ENCODE peak calls at places on chromosomes 13 and 19, in nine cellular contexts. One of them, this sample, is unnamed.

GRCh38 chr19:49801966-49802661 is 11.0 kb downstream of the FUZ start:
- DNase-seq in fibroblast of lung: peak; percentile 89
- DNase-seq in cardiac muscle cell: peak; percentile 92
- DNase-seq in stimulated activated CD4-positive, alpha-beta T cell treated with anti-CD3 and anti-CD28 coated beads, Interleukin-4, amount 100 ng/mL, for 4 hours: no peak
- DNase-seq in islet precursor cell: peak; percentile 88
- DNase-seq in activated CD4-positive, CD25-positive, alpha-beta regulatory T cell treated with anti-CD3 and anti-CD28 coated beads, Interleukin-2, amount 50 U/mL, for 16 hours: no peak
- DNase-seq in cerebellar cortex: peak; percentile 97
- DNase-seq in EL: peak; percentile 38
- DNase-seq in T-helper 2 cell treated with Interferon-gamma antibody and Interleukin-4, amounts not matched to agents 5 μg/mL and 100 μg/mL, for 36 hours: no peak
- DNase-seq in this sample: peak; percentile 95

GRCh38 chr19:32200312-32201038 is 144.9 kb upstream of the ZNF507 start:
- DNase-seq in activated CD4-positive, CD25-positive, alpha-beta regulatory T cell treated with anti-CD3 and anti-CD28 coated beads, Interleukin-2, amount 50 U/mL, for 16 hours: no peak
- DNase-seq in fibroblast of lung: no peak
- DNase-seq in cerebellar cortex: peak; percentile 5
- DNase-seq in T-helper 2 cell treated with Interferon-gamma antibody and Interleukin-4, amounts not matched to agents 5 μg/mL and 100 μg/mL, for 36 hours: no peak
- DNase-seq in cardiac muscle cell: no peak
- DNase-seq in stimulated activated CD4-positive, alpha-beta T cell treated with anti-CD3 and anti-CD28 coated beads, Interleukin-4, amount 100 ng/mL, for 4 hours: no peak
- DNase-seq in islet precursor cell: peak; percentile 42
- DNase-seq in EL: no peak
- DNase-seq in this sample: no peak

GRCh38 chr19:2221250-2221831 is 14.8 kb downstream of the PLEKHJ1 start:
- DNase-seq in T-helper 2 cell treated with Interferon-gamma antibody and Interleukin-4, amounts not matched to agents 5 μg/mL and 100 μg/mL, for 36 hours: no peak
- DNase-seq in stimulated activated CD4-positive, alpha-beta T cell treated with anti-CD3 and anti-CD28 coated beads, Interleukin-4, amount 100 ng/mL, for 4 hours: no peak
- DNase-seq in EL: peak; percentile 65
- DNase-seq in activated CD4-positive, CD25-positive, alpha-beta regulatory T cell treated with anti-CD3 and anti-CD28 coated beads, Interleukin-2, amount 50 U/mL, for 16 hours: no peak
- DNase-seq in cardiac muscle cell: no peak
- DNase-seq in islet precursor cell: no peak
- DNase-seq in fibroblast of lung: peak; percentile 84
- DNase-seq in cerebellar cortex: no peak
- DNase-seq in this sample: no peak

GRCh38 chr19:48249502-48250014 is 6.2 kb downstream of the CARD8 start:
- DNase-seq in cardiac muscle cell: no peak
- DNase-seq in cerebellar cortex: no peak
- DNase-seq in activated CD4-positive, CD25-positive, alpha-beta regulatory T cell treated with anti-CD3 and anti-CD28 coated beads, Interleukin-2, amount 50 U/mL, for 16 hours: peak; percentile 48
- DNase-seq in islet precursor cell: no peak
- DNase-seq in fibroblast of lung: no peak
- DNase-seq in stimulated activated CD4-positive, alpha-beta T cell treated with anti-CD3 and anti-CD28 coated beads, Interleukin-4, amount 100 ng/mL, for 4 hours: peak; percentile 75
- DNase-seq in T-helper 2 cell treated with Interferon-gamma antibody and Interleukin-4, amounts not matched to agents 5 μg/mL and 100 μg/mL, for 36 hours: peak; percentile 80
- DNase-seq in EL: no peak
- DNase-seq in this sample: no peak

GRCh38 chr13:69108486-69108885 is 999.1 kb upstream of the ATXN8OS start:
- DNase-seq in stimulated activated CD4-positive, alpha-beta T cell treated with anti-CD3 and anti-CD28 coated beads, Interleukin-4, amount 100 ng/mL, for 4 hours: no peak
- DNase-seq in islet precursor cell: no peak
- DNase-seq in cerebellar cortex: no peak
- DNase-seq in activated CD4-positive, CD25-positive, alpha-beta regulatory T cell treated with anti-CD3 and anti-CD28 coated beads, Interleukin-2, amount 50 U/mL, for 16 hours: no peak
- DNase-seq in cardiac muscle cell: no peak
- DNase-seq in T-helper 2 cell treated with Interferon-gamma antibody and Interleukin-4, amounts not matched to agents 5 μg/mL and 100 μg/mL, for 36 hours: no peak
- DNase-seq in EL: no peak
- DNase-seq in fibroblast of lung: no peak
- DNase-seq in this sample: no peak

GRCh38 chr19:39795001-39795400 is 16.3 kb downstream of the LEUTX start:
- DNase-seq in islet precursor cell: no peak
- DNase-seq in activated CD4-positive, CD25-positive, alpha-beta regulatory T cell treated with anti-CD3 and anti-CD28 coated beads, Interleukin-2, amount 50 U/mL, for 16 hours: no peak
- DNase-seq in T-helper 2 cell treated with Interferon-gamma antibody and Interleukin-4, amounts not matched to agents 5 μg/mL and 100 μg/mL, for 36 hours: no peak
- DNase-seq in cerebellar cortex: no peak
- DNase-seq in stimulated activated CD4-positive, alpha-beta T cell treated with anti-CD3 and anti-CD28 coated beads, Interleukin-4, amount 100 ng/mL, for 4 hours: no peak
- DNase-seq in EL: no peak
- DNase-seq in fibroblast of lung: no peak
- DNase-seq in cardiac muscle cell: no peak
- DNase-seq in this sample: no peak

GRCh38 chr13:105634059-105634458 is 901.4 kb downstream of the EFNB2 start:
- DNase-seq in cardiac muscle cell: no peak
- DNase-seq in stimulated activated CD4-positive, alpha-beta T cell treated with anti-CD3 and anti-CD28 coated beads, Interleukin-4, amount 100 ng/mL, for 4 hours: no peak
- DNase-seq in activated CD4-positive, CD25-positive, alpha-beta regulatory T cell treated with anti-CD3 and anti-CD28 coated beads, Interleukin-2, amount 50 U/mL, for 16 hours: no peak
- DNase-seq in cerebellar cortex: no peak
- DNase-seq in islet precursor cell: no peak
- DNase-seq in EL: peak; percentile 20
- DNase-seq in fibroblast of lung: peak; percentile 11
- DNase-seq in T-helper 2 cell treated with Interferon-gamma antibody and Interleukin-4, amounts not matched to agents 5 μg/mL and 100 μg/mL, for 36 hours: no peak
- DNase-seq in this sample: peak; percentile 44

GRCh38 chr19:52987221-52987620 is 24.5 kb upstream of the ZNF816 start:
- DNase-seq in activated CD4-positive, CD25-positive, alpha-beta regulatory T cell treated with anti-CD3 and anti-CD28 coated beads, Interleukin-2, amount 50 U/mL, for 16 hours: no peak
- DNase-seq in stimulated activated CD4-positive, alpha-beta T cell treated with anti-CD3 and anti-CD28 coated beads, Interleukin-4, amount 100 ng/mL, for 4 hours: no peak
- DNase-seq in islet precursor cell: no peak
- DNase-seq in cerebellar cortex: peak; percentile 98
- DNase-seq in EL: no peak
- DNase-seq in T-helper 2 cell treated with Interferon-gamma antibody and Interleukin-4, amounts not matched to agents 5 μg/mL and 100 μg/mL, for 36 hours: no peak
- DNase-seq in cardiac muscle cell: no peak
- DNase-seq in fibroblast of lung: no peak
- DNase-seq in this sample: no peak

GRCh38 chr13:49681837-49682236 is 9.4 kb downstream of the EBPL start:
- DNase-seq in cardiac muscle cell: no peak
- DNase-seq in stimulated activated CD4-positive, alpha-beta T cell treated with anti-CD3 and anti-CD28 coated beads, Interleukin-4, amount 100 ng/mL, for 4 hours: no peak
- DNase-seq in islet precursor cell: no peak
- DNase-seq in fibroblast of lung: peak; percentile 15
- DNase-seq in EL: peak; percentile 18
- DNase-seq in activated CD4-positive, CD25-positive, alpha-beta regulatory T cell treated with anti-CD3 and anti-CD28 coated beads, Interleukin-2, amount 50 U/mL, for 16 hours: no peak
- DNase-seq in cerebellar cortex: no peak
- DNase-seq in T-helper 2 cell treated with Interferon-gamma antibody and Interleukin-4, amounts not matched to agents 5 μg/mL and 100 μg/mL, for 36 hours: no peak
- DNase-seq in this sample: peak; percentile 70

GRCh38 chr13:99405966-99406365 is 95.3 kb upstream of the TM9SF2 start:
- DNase-seq in T-helper 2 cell treated with Interferon-gamma antibody and Interleukin-4, amounts not matched to agents 5 μg/mL and 100 μg/mL, for 36 hours: no peak
- DNase-seq in islet precursor cell: no peak
- DNase-seq in cardiac muscle cell: no peak
- DNase-seq in fibroblast of lung: no peak
- DNase-seq in stimulated activated CD4-positive, alpha-beta T cell treated with anti-CD3 and anti-CD28 coated beads, Interleukin-4, amount 100 ng/mL, for 4 hours: no peak
- DNase-seq in cerebellar cortex: no peak
- DNase-seq in activated CD4-positive, CD25-positive, alpha-beta regulatory T cell treated with anti-CD3 and anti-CD28 coated beads, Interleukin-2, amount 50 U/mL, for 16 hours: no peak
- DNase-seq in EL: no peak
- DNase-seq in this sample: no peak